ENCODE peak calls at places on chromosomes 16 and 17, in eight cellular contexts. G is dorsolateral prefrontal cortex, D is SK-N-SH, R is heart right ventricle, H is cardiac muscle cell, V is neural progenitor cell, C is A549, K is endothelial cell. I is an unnamed sample.

GRCh38 chr17:57577751-57578607 is 167.1 kb downstream of the CCDC182 start:
- DNase-seq in G (no peak), D (peak; percentile 47), R (peak; percentile 40), H (peak; percentile 93), V (peak; percentile 91), C (no peak), K (no peak), I (no peak)

GRCh38 chr17:6695565-6695964 is 17.6 kb downstream of the SLC13A5 start:
- DNase-seq in G (no peak), D (no peak), R (no peak), H (no peak), V (no peak), C (no peak), K (no peak), I (no peak)

GRCh38 chr17:30243002-30243401 is 7.5 kb upstream of the SLC6A4 start:
- DNase-seq in G (no peak), D (no peak), R (no peak), H (no peak), V (no peak), C (no peak), K (no peak), I (no peak)

GRCh38 chr17:41063449-41063848 is 2.2 kb downstream of the KRTAP2-4 start:
- DNase-seq in G (no peak), D (no peak), R (no peak), H (no peak), V (no peak), C (no peak), K (no peak), I (no peak)

GRCh38 chr16:13168091-13168572 is 266.7 kb downstream of the SHISA9 start:
- DNase-seq in G (no peak), D (peak; percentile 2), R (no peak), H (no peak), V (peak; percentile 55), C (no peak), K (no peak), I (no peak)

GRCh38 chr16:8866884-8867482 is 1.8 kb downstream of the CARHSP1 start:
- DNase-seq in G (no peak), D (no peak), R (no peak), H (no peak), V (peak; percentile 50), C (no peak), K (no peak), I (peak; percentile 40)

GRCh38 chr17:48587276-48588073 is 2.6 kb downstream of the HOXB3 start:
- DNase-seq in G (no peak), D (no peak), R (no peak), H (no peak), V (no peak), C (no peak), K (no peak), I (no peak)

GRCh38 chr16:68035227-68035626 is 12.1 kb downstream of the DUS2 start:
- DNase-seq in G (no peak), D (no peak), R (no peak), H (no peak), V (no peak), C (no peak), K (no peak), I (no peak)

GRCh38 chr16:48291303-48291702 is 44.0 kb upstream of the ABCC11 start:
- DNase-seq in G (no peak), D (no peak), R (no peak), H (no peak), V (no peak), C (no peak), K (no peak), I (no peak)

GRCh38 chr17:53721101-53721500 is 101.6 kb upstream of the KIF2B start:
- DNase-seq in G (no peak), D (no peak), R (no peak), H (no peak), V (no peak), C (no peak), K (no peak), I (no peak)

GRCh38 chr17:73491648-73492047 is 152.6 kb downstream of the SDK2 start:
- DNase-seq in G (no peak), D (peak; percentile 21), R (no peak), H (no peak), V (no peak), C (no peak), K (no peak), I (no peak)

GRCh38 chr17:66310528-66311148 is 8.2 kb downstream of the PRKCA start:
- DNase-seq in G (no peak), D (no peak), R (no peak), H (no peak), V (peak; percentile 13), C (no peak), K (no peak), I (no peak)

GRCh38 chr16:74605746-74606520 is 981 bp downstream of the GLG1 start:
- DNase-seq in G (no peak), D (no peak), R (no peak), H (no peak), V (peak; percentile 51), C (no peak), K (no peak), I (no peak)

GRCh38 chr17:50691550-50692447 is 15.9 kb downstream of the ANKRD40 start:
- DNase-seq in G (no peak), D (no peak), R (no peak), H (no peak), V (no peak), C (no peak), K (no peak), I (no peak)

GRCh38 chr16:398551-399277 is 1.7 kb downstream of the NME4 start:
- DNase-seq in G (no peak), D (no peak), R (no peak), H (no peak), V (peak; percentile 49), C (no peak), K (no peak), I (no peak)

GRCh38 chr16:70735141-70735979 is 49.5 kb upstream of the MTSS2 start:
- DNase-seq in G (no peak), D (no peak), R (no peak), H (peak; percentile 67), V (peak; percentile 53), C (no peak), K (no peak), I (no peak)

GRCh38 chr17:56902350-56902749 is 11.5 kb downstream of the TRIM25 start:
- DNase-seq in G (no peak), D (no peak), R (no peak), H (peak; percentile 30), V (no peak), C (peak; percentile 68), K (no peak), I (no peak)

DNA sequence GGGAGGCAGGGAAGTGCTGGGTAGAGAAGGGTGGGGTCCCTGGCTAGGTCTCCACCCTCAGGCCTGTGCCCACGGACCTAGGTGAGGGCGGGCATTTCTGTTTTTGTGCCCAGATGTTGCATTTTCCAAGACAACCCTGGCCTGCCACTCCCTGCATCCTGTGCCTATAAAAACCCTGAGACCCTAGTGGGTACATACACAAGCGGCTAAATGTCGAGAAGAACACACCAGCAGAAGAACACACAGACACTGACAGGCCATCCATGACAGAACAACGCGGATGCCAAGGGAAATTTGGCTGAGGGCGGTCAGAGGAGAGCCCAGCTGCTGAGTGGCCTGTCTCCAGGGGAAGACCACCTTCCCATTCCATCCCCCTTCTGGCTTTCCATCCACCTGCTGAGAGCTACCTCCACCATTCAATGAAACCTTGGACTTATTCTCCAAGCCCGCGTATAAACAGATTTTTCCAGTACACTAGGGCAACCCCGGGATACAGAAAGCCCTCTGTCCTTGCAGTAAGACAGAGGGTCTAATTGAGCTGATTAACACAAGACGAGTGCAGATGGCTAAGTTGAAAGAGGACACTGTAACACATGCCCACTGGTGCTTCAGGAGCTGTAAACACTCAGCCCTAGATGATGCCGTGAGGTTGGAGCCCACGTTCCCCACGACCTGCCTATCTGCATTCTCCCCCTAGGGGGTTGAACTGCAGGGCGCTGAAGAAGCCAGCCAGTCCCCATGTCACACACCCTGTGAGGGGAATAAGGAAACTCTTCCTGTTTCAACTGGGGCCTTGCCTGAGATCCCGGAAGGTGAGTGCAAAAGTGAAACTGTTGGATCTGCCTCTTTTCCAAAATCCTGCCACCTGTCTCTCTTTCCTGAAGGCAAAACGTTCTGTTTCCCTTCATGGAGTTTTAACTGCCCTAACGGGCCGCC is 147.2 kb upstream of the COX10 start:
- DNase-seq in G (no peak), D (no peak), R (no peak), H (no peak), V (no peak), C (no peak), K (no peak), I (no peak)
- TF ChIP-seq CTCF in G (no peak), D (no peak), R (no peak), H (no peak), V (no peak), C (no peak), K (no peak), I (no peak)

GRCh38 chr16:89293276-89294143 is 76.0 kb downstream of the ZNF778 start:
- DNase-seq in G (no peak), D (no peak), R (no peak), H (no peak), V (peak; percentile 52), C (no peak), K (no peak), I (no peak)
- TF ChIP-seq CTCF in G (no peak), D (peak; percentile 16), R (no peak), H (no peak), V (peak; percentile 42), C (no peak), K (no peak), I (no peak)

DNA sequence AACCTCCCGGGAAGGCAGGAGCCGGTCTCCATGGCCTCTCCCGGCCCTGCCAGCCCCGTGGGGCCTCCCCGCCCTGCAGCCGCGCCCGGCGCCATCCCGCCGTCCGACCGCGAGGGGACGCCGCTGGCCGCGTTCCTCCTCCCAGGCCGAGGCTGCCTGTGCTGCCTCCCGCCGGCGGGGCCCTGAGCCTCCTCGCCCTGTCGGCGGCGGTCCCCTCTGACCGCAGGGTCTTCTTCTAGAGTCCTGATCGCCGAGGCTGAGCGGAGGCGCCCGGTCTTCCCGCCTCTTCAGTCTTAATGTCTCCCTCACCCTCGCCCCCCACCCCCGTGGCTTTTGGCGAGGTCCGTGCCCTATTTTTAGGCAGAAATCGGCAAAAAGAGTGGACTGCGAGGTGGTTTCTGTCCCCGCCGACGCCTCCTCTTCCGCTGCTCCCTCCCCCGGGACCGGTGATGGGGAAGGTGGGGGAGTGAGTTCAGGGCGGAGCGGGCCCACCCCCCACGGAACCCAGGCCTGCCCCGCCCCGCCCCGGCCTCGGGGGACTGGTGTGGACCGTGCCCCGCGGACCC is 794 bp upstream of the CPNE7 start:
- DNase-seq in G (no peak), D (no peak), R (peak; percentile 51), H (peak; percentile 84), V (peak; percentile 93), C (peak; percentile 92), K (peak; percentile 93), I (peak; percentile 88)
- TF ChIP-seq CTCF in G (peak; percentile 14), D (no peak), R (peak; percentile 63), H (peak; percentile 80), V (peak; percentile 75), C (peak; percentile 90), K (peak; percentile 63), I (peak; percentile 65)

DNA sequence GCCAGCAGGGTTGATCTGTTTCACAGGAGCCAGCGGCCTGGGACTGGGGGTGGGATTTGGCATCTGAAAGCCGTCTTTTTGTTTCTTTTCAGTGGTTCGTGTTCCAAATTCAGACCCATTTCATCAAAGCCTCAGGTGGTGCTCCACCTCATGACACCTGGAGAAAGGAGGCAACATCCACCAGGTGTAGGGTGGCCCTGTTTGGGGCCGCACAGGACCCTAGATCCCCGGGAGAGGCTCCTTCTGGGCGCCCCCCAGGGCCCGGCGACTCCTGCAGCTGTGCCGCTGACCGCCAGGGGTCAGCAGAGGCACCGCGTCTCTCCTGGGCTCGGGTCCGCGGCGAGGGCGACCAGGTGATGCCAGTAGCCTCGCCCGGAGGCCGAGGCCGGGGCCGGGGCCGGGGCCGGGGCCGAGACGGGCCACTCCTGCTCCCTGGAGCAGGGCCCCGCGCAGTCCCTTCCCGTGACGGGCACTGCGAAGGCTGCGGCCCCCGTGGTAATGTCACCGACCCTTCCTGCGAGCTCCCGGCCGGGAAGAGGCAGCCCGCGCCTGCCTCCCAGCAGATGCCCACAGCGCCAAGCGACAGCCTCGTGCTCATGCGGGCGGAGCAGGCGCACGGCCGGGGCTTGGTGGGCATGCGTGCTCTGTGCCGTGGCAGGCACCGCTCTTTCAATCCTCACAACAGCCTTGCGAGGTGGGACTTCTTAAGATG is 118.6 kb downstream of the C16orf78 start:
- DNase-seq in G (no peak), D (peak; percentile 94), R (peak; percentile 63), H (peak; percentile 31), V (peak; percentile 83), C (peak; percentile 68), K (peak; percentile 71), I (peak; percentile 79)
- TF ChIP-seq CTCF in G (peak; percentile 91), D (peak; percentile 84), R (peak; percentile 99), H (peak; percentile 89), V (peak; percentile 98), C (peak; percentile 91), K (peak; percentile 95), I (peak; percentile 99)

I was measured in glutamatergic neuron.